ENCODE peak calls at places on chromosomes 12 and 14, in four cellular contexts. C is transverse colon, V is NB4, B is GM12864. Z is an unnamed sample.

GRCh38 chr12:55256831-55257230 is 12.4 kb downstream of the OR6C74 start:
- DNase-seq in V (no peak), B (no peak), C (no peak), Z (no peak)

GRCh38 chr12:52175411-52176350 is 16.1 kb downstream of the KRT80 start:
- DNase-seq in B (no peak), C (no peak), V (no peak), Z (no peak)

GRCh38 chr14:35161231-35161630 is 38.9 kb downstream of the PRORP start:
- DNase-seq in V (no peak), B (no peak), C (no peak), Z (no peak)

GRCh38 chr14:36773136-36773540 is 111.5 kb downstream of the PAX9 start:
- DNase-seq in V (peak; percentile 26), C (no peak), B (no peak), Z (no peak)

GRCh38 chr12:49974231-49974675 is 1.5 kb downstream of the AQP6 start:
- DNase-seq in C (peak; percentile 65), V (peak; percentile 48), B (no peak), Z (peak; percentile 40)

GRCh38 chr14:82999802-83000201 is 1466.1 kb upstream of the SEL1L start:
- DNase-seq in C (no peak), B (no peak), V (peak; percentile 47), Z (no peak)

GRCh38 chr12:94074970-94075695 is 73.2 kb upstream of the PLXNC1 start:
- DNase-seq in C (peak; percentile 35), V (peak; percentile 67), B (no peak), Z (no peak)

GRCh38 chr12:93090768-93091172 is 161.7 kb upstream of the EEA1 start:
- DNase-seq in B (no peak), V (peak; percentile 21), C (no peak), Z (no peak)

GRCh38 chr12:124740691-124741137 is 123.0 kb downstream of the SCARB1 start:
- DNase-seq in V (no peak), B (no peak), C (peak; percentile 50), Z (no peak)

GRCh38 chr12:47903927-47904646 is 707 bp downstream of the VDR start:
- DNase-seq in B (no peak), C (peak; percentile 73), V (peak; percentile 93), Z (no peak)

GRCh38 chr14:29814153-29815057 is 113.2 kb downstream of the PRKD1 start:
- DNase-seq in V (no peak), C (peak; percentile 10), B (no peak), Z (no peak)

GRCh38 chr12:102427542-102427923 is 52.8 kb downstream of the IGF1 start:
- DNase-seq in C (no peak), B (no peak), V (no peak), Z (no peak)

GRCh38 chr14:21535545-21536394 is 9.6 kb upstream of the SALL2 start:
- DNase-seq in C (no peak), V (no peak), B (no peak), Z (no peak)

GRCh38 chr12:84701041-84701440 is 211.6 kb downstream of the SLC6A15 start:
- DNase-seq in B (no peak), V (no peak), C (no peak), Z (no peak)

GRCh38 chr14:64763089-64763782 is 59.0 kb downstream of the PLEKHG3 start:
- DNase-seq in V (no peak), B (no peak), C (no peak), Z (no peak)

GRCh38 chr14:64764641-64765520 is 60.7 kb downstream of the PLEKHG3 start:
- DNase-seq in V (peak; percentile 83), B (peak; percentile 7), C (peak; percentile 79), Z (peak; percentile 83)

GRCh38 chr14:64765740-64766302 is 61.6 kb downstream of the PLEKHG3 start:
- DNase-seq in B (no peak), V (no peak), C (no peak), Z (no peak)

GRCh38 chr14:64762044-64763034 is 58.1 kb downstream of the PLEKHG3 start:
- DNase-seq in V (peak; percentile 53), C (peak; percentile 85), B (no peak), Z (no peak)

DNA sequence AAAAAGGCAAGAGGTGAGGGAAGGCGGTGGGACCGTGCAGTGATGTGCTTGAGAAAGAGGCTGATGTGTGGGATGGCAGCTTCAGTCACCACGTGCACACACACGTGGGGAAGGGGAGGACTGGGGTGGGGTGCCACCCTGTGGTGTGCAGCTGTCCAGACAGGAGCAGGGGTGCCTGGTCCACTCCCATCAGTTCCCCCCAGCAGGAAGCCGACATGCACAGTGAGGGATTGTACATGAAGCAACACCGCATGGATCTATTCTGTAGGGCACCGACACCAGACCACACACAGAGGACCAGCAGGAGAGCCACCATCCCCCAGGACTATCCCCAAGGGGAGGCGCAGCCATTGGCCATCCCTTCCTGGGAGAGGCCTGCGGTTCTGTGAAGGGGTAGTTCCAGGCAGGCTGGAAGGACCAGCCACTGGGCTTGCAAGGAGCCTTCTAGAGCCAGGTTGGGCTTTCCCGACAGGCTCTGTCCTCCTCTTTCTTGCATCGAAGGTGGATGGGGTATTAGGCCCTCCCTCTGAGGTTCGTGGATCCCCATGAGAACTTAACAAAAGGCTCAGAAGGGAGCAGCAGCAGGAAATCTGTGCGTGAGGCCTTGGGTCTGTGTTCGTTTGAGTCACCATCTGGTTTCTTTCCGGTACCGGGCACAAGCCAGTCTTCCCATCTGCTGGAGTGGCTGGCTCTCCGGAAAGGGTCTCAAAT is 59.7 kb downstream of the PLEKHG3 start:
- DNase-seq in B (no peak), C (peak; percentile 8), V (peak; percentile 84), Z (no peak)
- TF ChIP-seq CTCF in B (no peak), C (no peak), V (peak; percentile 40), Z (no peak)

DNA sequence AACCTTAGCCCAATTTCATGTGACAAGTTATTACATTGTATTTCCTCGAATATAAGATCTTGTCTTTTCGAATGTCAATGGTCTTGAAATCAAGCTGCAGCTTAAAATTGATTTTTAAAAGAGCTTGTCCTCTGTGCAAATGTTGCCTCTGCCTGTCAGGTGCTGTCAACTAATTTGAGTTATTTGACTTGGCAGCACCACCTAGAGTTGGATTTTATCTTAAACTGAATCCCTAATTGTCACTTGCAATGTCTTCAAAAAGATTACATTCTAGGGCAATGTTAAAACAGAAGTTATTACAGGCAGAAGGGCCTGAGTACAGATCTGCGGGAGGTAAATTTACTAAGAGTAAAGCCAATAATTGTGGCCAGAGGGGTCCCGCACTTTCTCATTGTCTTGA is 26.2 kb upstream of the TUNAR start:
- DNase-seq in B (no peak), V (no peak), C (no peak), Z (no peak)
- TF ChIP-seq CTCF in B (no peak), V (no peak), C (no peak), Z (no peak)

GRCh38 chr14:63727736-63728728 is at the start of gene SGPP1:
- DNase-seq in V (peak; percentile 38), C (peak; percentile 84), B (no peak), Z (peak; percentile 81)
- TF ChIP-seq CTCF in V (no peak), C (peak; percentile 34), B (peak; percentile 47), Z (peak; percentile 62)

DNA sequence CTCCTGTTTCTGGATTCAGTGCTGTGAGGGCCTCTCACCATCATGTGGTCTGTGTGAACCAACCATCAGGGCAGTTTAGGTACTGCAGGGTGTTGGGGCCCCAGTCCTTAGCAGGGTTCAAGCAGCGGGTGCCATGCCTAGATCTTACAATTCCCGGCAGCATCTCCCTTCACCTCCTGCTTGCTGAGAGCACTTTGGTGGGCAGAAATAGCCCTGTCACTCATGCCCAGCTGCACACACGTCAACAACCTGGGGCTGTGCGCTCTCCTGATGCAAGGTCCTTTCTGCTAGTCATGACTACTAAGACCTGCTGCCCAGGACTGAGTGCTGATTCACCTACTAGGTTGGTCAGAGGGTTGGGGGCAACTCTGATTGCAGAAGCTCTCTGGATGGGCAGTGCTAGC is 72.1 kb downstream of the NINJ2 start:
- DNase-seq in V (no peak), C (no peak), B (no peak), Z (no peak)
- TF ChIP-seq CTCF in V (peak; percentile 4), C (no peak), B (peak; percentile 24), Z (peak; percentile 25)

GRCh38 chr14:58792421-58792820 is 154.7 kb downstream of the DACT1 start:
- DNase-seq in V (no peak), B (no peak), C (no peak), Z (no peak)

GRCh38 chr14:58794993-58795762 is 157.4 kb downstream of the DACT1 start:
- DNase-seq in B (no peak), V (no peak), C (no peak), Z (no peak)

GRCh38 chr14:58789756-58790155 is 152.0 kb downstream of the DACT1 start:
- DNase-seq in C (no peak), V (no peak), B (no peak), Z (no peak)

GRCh38 chr14:58796201-58796600 is 158.4 kb downstream of the DACT1 start:
- DNase-seq in C (no peak), V (no peak), B (no peak), Z (no peak)

GRCh38 chr14:58793096-58793740 is 155.5 kb downstream of the DACT1 start:
- DNase-seq in B (no peak), V (no peak), C (no peak), Z (no peak)
- TF ChIP-seq CTCF in B (no peak), V (no peak), C (no peak), Z (no peak)

GRCh38 chr12:122306407-122306806 is 40.1 kb upstream of the VPS33A start:
- DNase-seq in C (no peak), V (peak; percentile 36), B (no peak), Z (no peak)
- TF ChIP-seq CTCF in C (no peak), V (peak; percentile 9), B (peak; percentile 30), Z (peak; percentile 19)

GRCh38 chr12:123269395-123269892 is 2.2 kb downstream of the CDK2AP1 start:
- DNase-seq in V (no peak), C (peak; percentile 63), B (no peak), Z (peak; percentile 82)
- TF ChIP-seq CTCF in V (no peak), C (peak; percentile 29), B (no peak), Z (no peak)

GRCh38 chr12:57010627-57011224 is 4.4 kb upstream of the ZBTB39 start:
- DNase-seq in V (no peak), C (no peak), B (no peak), Z (no peak)

GRCh38 chr12:57011438-57012424 is 4.6 kb downstream of the TAC3 start:
- DNase-seq in B (no peak), V (no peak), C (no peak), Z (no peak)

GRCh38 chr12:57009949-57010626 is 3.7 kb upstream of the ZBTB39 start:
- DNase-seq in C (no peak), V (no peak), B (no peak), Z (no peak)

GRCh38 chr12:57016348-57016747 is at the start of gene TAC3:
- DNase-seq in V (peak; percentile 25), B (no peak), C (no peak), Z (no peak)

GRCh38 chr12:57012600-57013465 is 3.5 kb downstream of the TAC3 start:
- DNase-seq in B (peak; percentile 55), V (no peak), C (no peak), Z (no peak)
- TF ChIP-seq CTCF in B (peak; percentile 6), V (peak; percentile 13), C (no peak), Z (no peak)

GRCh38 chr14:79587194-79587593 is 624.1 kb downstream of the DIO2 start:
- DNase-seq in C (no peak), V (no peak), B (no peak), Z (no peak)
- TF ChIP-seq CTCF in C (no peak), V (no peak), B (no peak), Z (no peak)

GRCh38 chr12:24027352-24027751 is 77.9 kb upstream of the SOX5 start:
- DNase-seq in V (no peak), B (no peak), C (no peak), Z (no peak)
- TF ChIP-seq CTCF in V (peak; percentile 3), B (peak; percentile 24), C (no peak), Z (peak; percentile 25)

Z was measured in neural crest cell.